ENCODE peak calls at places on chromosomes 4 and X, in seven cellular contexts. B, X, C, O, R, D and U are unnamed samples.

GRCh38 chr4:51885371-51885770 is 42.4 kb downstream of the DCUN1D4 start:
- DNase-seq in B (no peak), X (no peak), C (peak; percentile 50), O (no peak), R (no peak), D (peak; percentile 47), U (no peak)

GRCh38 chr4:76607266-76607799 is 172.3 kb downstream of the SHROOM3 start:
- DNase-seq in B (no peak), X (no peak), C (peak; percentile 71), O (no peak), R (no peak), D (peak; percentile 64), U (no peak)

GRCh38 chr4:71847300-71847699 is 63.4 kb upstream of the GC start:
- DNase-seq in B (no peak), X (no peak), C (no peak), O (no peak), R (no peak), D (no peak), U (no peak)

GRCh38 chrX:38857736-38858432 is 56.6 kb downstream of the MID1IP1 start:
- DNase-seq in B (no peak), X (no peak), C (no peak), O (no peak), R (no peak), D (no peak), U (no peak)

GRCh38 chrX:122422547-122422946 is 761.5 kb upstream of the GRIA3 start:
- DNase-seq in B (no peak), X (no peak), C (no peak), O (no peak), R (no peak), D (no peak), U (no peak)

GRCh38 chrX:38973327-38973726 is 172.1 kb downstream of the MID1IP1 start:
- DNase-seq in B (no peak), X (no peak), C (no peak), O (no peak), R (peak; percentile 14), D (no peak), U (no peak)

GRCh38 chrX:118872102-118872566 is 48.5 kb downstream of the ZCCHC12 start:
- DNase-seq in B (no peak), X (no peak), C (peak; percentile 2), O (peak; percentile 46), R (no peak), D (peak; percentile 20), U (no peak)

GRCh38 chr4:169314906-169315305 is 44.1 kb upstream of the SH3RF1 start:
- DNase-seq in B (no peak), X (no peak), C (no peak), O (peak; percentile 14), R (no peak), D (peak; percentile 24), U (no peak)

GRCh38 chr4:150679018-150679766 is 97.2 kb downstream of the MAB21L2 start:
- DNase-seq in B (no peak), X (no peak), C (peak; percentile 7), O (no peak), R (no peak), D (no peak), U (no peak)

GRCh38 chr4:21470531-21470930 is 478.0 kb downstream of the KCNIP4 start:
- DNase-seq in B (no peak), X (no peak), C (peak; percentile 20), O (no peak), R (no peak), D (peak; percentile 8), U (no peak)

GRCh38 chr4:139458999-139459398 is 5.1 kb downstream of the RAB33B start:
- DNase-seq in B (no peak), X (no peak), C (no peak), O (no peak), R (no peak), D (no peak), U (no peak)

GRCh38 chr4:52877694-52878093 is 15.6 kb downstream of the RASL11B start:
- DNase-seq in B (no peak), X (no peak), C (no peak), O (no peak), R (no peak), D (no peak), U (no peak)

GRCh38 chrX:2691543-2692220 is 587 bp downstream of the CD99 start:
- DNase-seq in B (no peak), X (no peak), C (peak; percentile 73), O (no peak), R (no peak), D (peak; percentile 57), U (no peak)

GRCh38 chr4:3423952-3424351 is 17.8 kb upstream of the HGFAC start:
- DNase-seq in B (no peak), X (no peak), C (no peak), O (no peak), R (no peak), D (no peak), U (no peak)

GRCh38 chrX:140034916-140035315 is 69.6 kb upstream of the CXorf66 start:
- DNase-seq in B (no peak), X (no peak), C (peak; percentile 11), O (no peak), R (no peak), D (peak; percentile 8), U (no peak)

GRCh38 chr4:1563241-1563640 is 120.9 kb downstream of the FAM53A start:
- DNase-seq in B (no peak), X (no peak), C (no peak), O (no peak), R (no peak), D (no peak), U (no peak)

GRCh38 chr4:105058177-105058812 is 88.4 kb upstream of the TET2 start:
- DNase-seq in B (no peak), X (no peak), C (no peak), O (no peak), R (no peak), D (no peak), U (no peak)

GRCh38 chrX:81354954-81355353 is 153.1 kb downstream of the SH3BGRL start:
- DNase-seq in B (no peak), X (no peak), C (no peak), O (no peak), R (no peak), D (no peak), U (no peak)

GRCh38 chr4:175246941-175247340 is 328.8 kb downstream of the ADAM29 start:
- DNase-seq in B (no peak), X (no peak), C (no peak), O (no peak), R (no peak), D (no peak), U (no peak)

GRCh38 chrX:107758231-107758766 is 17.3 kb downstream of the TSC22D3 start:
- DNase-seq in B (no peak), X (no peak), C (no peak), O (no peak), R (no peak), D (no peak), U (no peak)

GRCh38 chr4:19739101-19739651 is 512.5 kb upstream of the SLIT2 start:
- DNase-seq in B (no peak), X (no peak), C (peak; percentile 19), O (no peak), R (no peak), D (peak; percentile 53), U (no peak)

GRCh38 chr4:1404573-1405248 is 1.5 kb downstream of the NKX1-1 start:
- DNase-seq in B (no peak), X (no peak), C (peak; percentile 20), O (no peak), R (peak; percentile 16), D (peak; percentile 27), U (no peak)

GRCh38 chr4:6908397-6909112 is 1.1 kb upstream of the TBC1D14 start:
- DNase-seq in B (no peak), X (no peak), C (peak; percentile 57), O (no peak), R (no peak), D (no peak), U (no peak)

GRCh38 chr4:128225148-128225547 is 62.5 kb downstream of the PGRMC2 start:
- DNase-seq in B (no peak), X (no peak), C (peak; percentile 73), O (no peak), R (no peak), D (peak; percentile 59), U (no peak)

GRCh38 chr4:6546681-6547447 is 28.1 kb upstream of the MAN2B2 start:
- DNase-seq in B (no peak), X (peak; percentile 18), C (peak; percentile 86), O (peak; percentile 30), R (peak; percentile 56), D (peak; percentile 86), U (no peak)

GRCh38 chrX:65601530-65602281 is 65.7 kb upstream of the MSN start:
- DNase-seq in B (no peak), X (peak; percentile 8), C (peak; percentile 64), O (peak; percentile 12), R (no peak), D (peak; percentile 69), U (no peak)

GRCh38 chr4:66000500-66001117 is 330.3 kb upstream of the EPHA5 start:
- DNase-seq in B (no peak), X (no peak), C (no peak), O (no peak), R (no peak), D (no peak), U (no peak)

GRCh38 chr4:2243682-2244380 is 1.9 kb upstream of the HAUS3 start:
- DNase-seq in B (no peak), X (no peak), C (no peak), O (no peak), R (peak; percentile 69), D (peak; percentile 38), U (no peak)

GRCh38 chr4:8345946-8346814 is 76.6 kb downstream of the HTRA3 start:
- DNase-seq in B (no peak), X (no peak), C (no peak), O (no peak), R (no peak), D (no peak), U (no peak)